ENCODE peak calls at places on chromosomes 4 and X, in seven cellular contexts. O is H1, S is SK-N-SH, I is HepG2, V is K562, Y is HCT116, K is GM12878. L is an unnamed sample.

GRCh38 chr4:128310266-128310697 is 22.7 kb upstream of the PGRMC2 start:
- DNase-seq in O (no peak), S (peak), I (peak), V (no peak), Y (no peak), K (no peak), L (no peak)

GRCh38 chrX:23035493-23035892 is 35.7 kb downstream of the DDX53 start:
- DNase-seq in O (no peak), S (no peak), I (no peak), V (no peak), Y (no peak), K (no peak), L (peak)

GRCh38 chrX:84186603-84187358 is 1.2 kb downstream of the RPS6KA6 start:
- DNase-seq in O (no peak), S (no peak), I (no peak), V (no peak), Y (no peak), K (no peak), L (peak)

GRCh38 chrX:107324493-107325310 is 118.3 kb downstream of the DNAAF6 start:
- DNase-seq in O (peak), S (peak), I (no peak), V (peak), Y (no peak), K (no peak), L (peak)

GRCh38 chrX:9862953-9863352 is 76.7 kb downstream of the SHROOM2 start:
- DNase-seq in O (no peak), S (no peak), I (no peak), V (no peak), Y (no peak), K (no peak), L (peak)

GRCh38 chr4:125389713-125390112 is 75.0 kb downstream of the FAT4 start:
- DNase-seq in O (no peak), S (no peak), I (no peak), V (no peak), Y (no peak), K (no peak), L (no peak)

GRCh38 chr4:168744021-168744420 is 247.2 kb downstream of the PALLD start:
- DNase-seq in O (no peak), S (no peak), I (peak), V (no peak), Y (no peak), K (no peak), L (no peak)

GRCh38 chr4:105145913-105146285 is 777 bp upstream of the TET2 start:
- DNase-seq in O (no peak), S (no peak), I (no peak), V (no peak), Y (no peak), K (no peak), L (no peak)

GRCh38 chrX:71606536-71607216 is 11.6 kb downstream of the CXCR3 start:
- DNase-seq in O (no peak), S (no peak), I (no peak), V (no peak), Y (no peak), K (no peak), L (no peak)

GRCh38 chr4:185786422-185786821 is 25.6 kb downstream of the SORBS2 start:
- DNase-seq in O (no peak), S (no peak), I (no peak), V (no peak), Y (no peak), K (no peak), L (no peak)

GRCh38 chrX:132489256-132490085 is 633 bp upstream of the MBNL3 start:
- DNase-seq in O (no peak), S (peak), I (no peak), V (no peak), Y (no peak), K (no peak), L (peak)

GRCh38 chr4:24643774-24644520 is 59.6 kb upstream of the DHX15 start:
- DNase-seq in O (no peak), S (no peak), I (no peak), V (no peak), Y (no peak), K (no peak), L (no peak)

GRCh38 chrX:136192839-136193414 is 45.6 kb downstream of the FHL1 start:
- DNase-seq in O (no peak), S (no peak), I (no peak), V (no peak), Y (no peak), K (no peak), L (no peak)

GRCh38 chr4:154807042-154807630 is 26.1 kb downstream of the RBM46 start:
- DNase-seq in O (no peak), S (peak), I (peak), V (peak), Y (peak), K (peak), L (peak)

GRCh38 chr4:24137596-24137962 is 247.7 kb upstream of the PPARGC1A start:
- DNase-seq in O (no peak), S (no peak), I (peak), V (no peak), Y (no peak), K (no peak), L (no peak)

GRCh38 chrX:148774276-148774675 is 273.9 kb downstream of the AFF2 start:
- DNase-seq in O (no peak), S (no peak), I (no peak), V (no peak), Y (no peak), K (no peak), L (no peak)
- TF ChIP-seq JUND in O (no peak), S (no peak), I (no peak), V (no peak), Y (no peak), K (no peak), L (no peak)

GRCh38 chr4:177740563-177740962 is 298.3 kb upstream of the AGA start:
- DNase-seq in O (no peak), S (no peak), I (no peak), V (no peak), Y (no peak), K (no peak), L (no peak)
- TF ChIP-seq JUND in O (no peak), S (peak), I (no peak), V (no peak), Y (no peak), K (no peak), L (no peak)

GRCh38 chr4:131302108-131302507 is 1847.0 kb upstream of the PCDH10 start:
- DNase-seq in O (peak), S (no peak), I (peak), V (no peak), Y (no peak), K (no peak), L (peak)
- TF ChIP-seq JUND in O (no peak), S (no peak), I (no peak), V (no peak), Y (no peak), K (no peak), L (no peak)

GRCh38 chr4:119025916-119026661 is 109.5 kb upstream of the MYOZ2 start:
- DNase-seq in O (no peak), S (no peak), I (no peak), V (no peak), Y (peak), K (no peak), L (no peak)

GRCh38 chr4:119024102-119024501 is 111.5 kb upstream of the MYOZ2 start:
- DNase-seq in O (no peak), S (no peak), I (no peak), V (no peak), Y (no peak), K (no peak), L (no peak)

GRCh38 chr4:119027815-119028214 is 107.8 kb upstream of the MYOZ2 start:
- DNase-seq in O (no peak), S (no peak), I (no peak), V (no peak), Y (no peak), K (no peak), L (no peak)

GRCh38 chr4:119026662-119027444 is 108.8 kb upstream of the MYOZ2 start:
- DNase-seq in O (no peak), S (no peak), I (no peak), V (no peak), Y (no peak), K (no peak), L (no peak)

DNA sequence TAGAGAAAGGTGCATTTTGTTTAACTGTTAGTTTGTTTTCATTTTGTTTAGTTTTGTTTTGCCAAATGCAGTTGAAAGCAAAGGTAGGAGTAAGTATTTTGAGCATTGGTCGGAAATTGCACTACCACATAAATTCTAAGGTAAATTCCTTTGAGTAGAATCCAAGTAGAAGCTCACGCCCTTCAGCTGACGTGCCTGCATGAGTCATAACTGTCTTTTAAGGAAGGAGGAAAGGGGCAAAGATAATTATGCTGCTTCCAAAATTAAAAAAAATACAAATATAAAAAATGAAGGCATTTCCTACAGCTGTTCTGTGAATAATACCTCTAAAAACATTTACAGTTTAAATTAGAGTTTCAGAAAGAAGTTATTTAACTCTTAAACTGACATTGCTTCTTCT is 110.2 kb upstream of the MYOZ2 start:
- DNase-seq in O (no peak), S (no peak), I (no peak), V (no peak), Y (peak), K (no peak), L (no peak)
- TF ChIP-seq JUND in O (no peak), S (peak), I (no peak), V (no peak), Y (peak), K (no peak), L (no peak)

GRCh38 chrX:2693123-2693438 is 2.0 kb downstream of the CD99 start:
- DNase-seq in O (no peak), S (no peak), I (no peak), V (no peak), Y (no peak), K (no peak), L (no peak)

GRCh38 chrX:2690856-2691542 is at the start of gene CD99:
- DNase-seq in O (no peak), S (peak), I (peak), V (peak), Y (no peak), K (peak), L (peak)

GRCh38 chrX:2689773-2690666 is 1.1 kb upstream of the CD99 start:
- DNase-seq in O (no peak), S (peak), I (peak), V (no peak), Y (no peak), K (no peak), L (no peak)

GRCh38 chrX:2692221-2693122 is 1.4 kb downstream of the CD99 start:
- DNase-seq in O (no peak), S (peak), I (no peak), V (peak), Y (no peak), K (no peak), L (no peak)

DNA sequence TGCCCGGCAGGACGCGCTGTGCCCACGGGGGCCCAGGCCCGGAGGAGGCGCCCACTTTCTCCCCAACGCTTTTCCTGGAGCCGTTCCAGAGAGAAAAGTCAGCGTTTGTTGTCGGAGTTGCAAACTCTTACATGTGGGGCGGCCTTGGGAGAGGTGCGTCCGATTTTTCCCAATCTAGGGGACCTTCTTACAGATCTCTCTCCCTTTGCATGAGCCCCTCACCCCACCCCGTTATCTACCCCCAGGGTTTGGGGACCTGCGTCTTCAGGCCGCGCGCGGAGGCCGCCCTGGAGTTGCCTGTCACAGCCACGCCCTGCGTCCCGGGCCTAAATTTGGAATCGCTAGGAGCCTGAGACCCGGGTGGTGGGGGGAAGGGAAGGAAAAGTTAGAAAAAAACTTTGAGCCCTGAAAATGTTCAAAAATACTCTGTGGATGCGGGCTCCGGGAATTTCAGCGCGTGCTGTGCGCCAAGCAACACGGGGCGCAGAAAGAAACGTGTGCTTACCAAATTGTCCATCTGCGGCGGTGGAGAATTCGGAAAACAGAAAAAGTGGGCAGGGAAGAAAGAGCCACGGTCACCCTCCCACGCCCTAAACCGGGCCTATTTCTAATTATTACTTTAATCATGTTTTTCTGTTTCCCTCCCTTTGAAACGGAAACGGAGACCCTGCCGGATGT is 587 bp downstream of the CD99 start:
- DNase-seq in O (no peak), S (no peak), I (no peak), V (peak), Y (no peak), K (no peak), L (peak)
- TF ChIP-seq JUND in O (no peak), S (no peak), I (no peak), V (no peak), Y (no peak), K (no peak), L (no peak)

GRCh38 chr4:139916041-139916440 is 237.9 kb downstream of the MAML3 start:
- DNase-seq in O (no peak), S (no peak), I (no peak), V (no peak), Y (no peak), K (no peak), L (no peak)
- TF ChIP-seq JUND in O (no peak), S (no peak), I (no peak), V (no peak), Y (no peak), K (no peak), L (no peak)

GRCh38 chr4:183430317-183430986 is 14.0 kb upstream of the CDKN2AIP start:
- DNase-seq in O (no peak), S (no peak), I (no peak), V (no peak), Y (no peak), K (no peak), L (no peak)
- TF ChIP-seq JUND in O (no peak), S (no peak), I (no peak), V (no peak), Y (no peak), K (no peak), L (no peak)

DNA sequence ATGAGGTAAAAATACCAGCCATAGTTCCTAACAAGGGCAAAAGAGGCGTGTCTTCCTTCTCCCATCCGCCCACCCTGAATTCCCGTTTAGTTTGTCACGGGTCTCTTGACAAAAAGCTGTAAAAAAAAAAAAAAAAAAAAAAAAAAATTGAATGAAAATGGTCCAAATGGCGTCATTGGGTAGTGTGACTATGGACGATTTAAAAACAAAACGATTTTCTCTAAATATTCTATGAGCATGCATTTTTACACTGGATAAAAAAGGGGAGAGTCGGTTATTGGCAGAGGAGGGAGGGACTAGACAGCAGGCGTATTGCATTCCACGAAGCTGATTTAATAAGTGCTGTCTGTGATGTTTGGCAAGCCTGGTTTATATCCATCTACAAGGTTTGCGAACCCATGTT is at the start of gene FAM133A:
- DNase-seq in O (no peak), S (peak), I (no peak), V (no peak), Y (no peak), K (no peak), L (no peak)
- TF ChIP-seq JUND in O (no peak), S (no peak), I (no peak), V (no peak), Y (no peak), K (no peak), L (no peak)

GRCh38 chr4:114562176-114562904 is 36.3 kb upstream of the UGT8 start:
- DNase-seq in O (peak), S (no peak), I (no peak), V (no peak), Y (no peak), K (no peak), L (no peak)

GRCh38 chr4:114558446-114559020 is 40.1 kb upstream of the UGT8 start:
- DNase-seq in O (no peak), S (no peak), I (no peak), V (no peak), Y (peak), K (no peak), L (no peak)

GRCh38 chr4:114561590-114561989 is 37.0 kb upstream of the UGT8 start:
- DNase-seq in O (no peak), S (no peak), I (no peak), V (no peak), Y (no peak), K (no peak), L (no peak)

DNA sequence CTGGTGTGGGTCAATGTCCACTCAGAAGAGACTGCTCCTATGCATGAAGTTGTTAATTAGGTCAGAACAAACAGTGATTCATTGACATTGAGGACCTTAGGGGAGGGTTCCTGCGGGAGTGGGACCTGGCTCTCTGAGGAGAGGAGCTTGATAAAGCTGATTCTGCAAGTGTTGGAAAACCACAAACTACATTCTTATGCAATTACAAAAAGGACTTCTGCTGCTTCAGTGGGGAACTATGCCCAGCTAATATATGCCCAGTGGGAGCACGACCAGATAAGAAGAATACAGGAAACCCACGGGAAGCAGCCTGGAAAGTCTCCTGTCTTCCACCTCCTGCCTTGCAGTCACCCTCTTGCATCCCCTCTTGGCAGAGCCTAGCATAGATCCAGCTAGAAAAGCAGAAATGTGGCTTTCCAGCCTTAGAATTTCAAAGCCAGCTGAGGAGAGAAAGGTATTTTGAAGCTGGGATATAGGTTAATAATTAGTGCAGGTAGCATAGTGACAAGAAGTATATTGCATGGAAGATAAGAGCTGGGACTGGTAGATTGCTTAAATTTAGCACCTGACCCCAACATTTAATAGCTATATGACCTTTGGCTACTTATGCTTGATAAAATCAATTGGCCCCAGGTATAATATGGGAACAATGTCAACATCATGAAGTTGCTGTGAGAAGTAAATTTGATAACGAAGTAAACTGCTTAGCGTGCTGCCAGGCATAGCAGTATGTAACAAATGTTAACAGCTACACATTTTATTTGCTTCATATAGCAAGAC is 34.9 kb upstream of the UGT8 start:
- DNase-seq in O (no peak), S (no peak), I (no peak), V (no peak), Y (no peak), K (no peak), L (no peak)
- TF ChIP-seq JUND in O (no peak), S (no peak), I (no peak), V (no peak), Y (no peak), K (no peak), L (no peak)

L was measured in T47D.